ENCODE peak calls at places on chromosomes 3 and 15, in seven cellular contexts. T is PC-9, V is spleen, E is RWPE1, K is iPS DF 6.9, J is mesendoderm, Z is neural progenitor cell. M is an unnamed sample.

GRCh38 chr3:50395070-50395860 is 35.9 kb upstream of the TMEM115 start:
- DNase-seq in K (no peak), T (no peak), V (no peak), E (no peak), J (no peak), Z (no peak), M (no peak)

GRCh38 chr15:74540135-74540760 is 772 bp upstream of the ARID3B start:
- DNase-seq in E (no peak), T (no peak), J (peak; percentile 41), V (no peak), Z (peak; percentile 33), K (no peak), M (no peak)

GRCh38 chr3:104069114-104069513 is 1297.6 kb upstream of the ALCAM start:
- DNase-seq in E (peak; percentile 4), T (no peak), Z (no peak), K (no peak), J (peak; percentile 81), V (no peak), M (no peak)

GRCh38 chr3:134294302-134294925 is 43.8 kb upstream of the RYK start:
- DNase-seq in Z (no peak), K (no peak), J (no peak), E (no peak), V (no peak), T (no peak), M (no peak)

GRCh38 chr3:27746838-27747237 is 24.7 kb upstream of the EOMES start:
- DNase-seq in K (no peak), V (no peak), J (no peak), E (no peak), Z (no peak), T (no peak), M (no peak)

GRCh38 chr3:174863488-174863887 is 4.4 kb downstream of the NAALADL2 start:
- DNase-seq in T (peak; percentile 59), K (no peak), J (peak; percentile 15), Z (no peak), E (peak; percentile 30), V (no peak), M (peak; percentile 90)

GRCh38 chr3:184289426-184289938 is 9.6 kb upstream of the PSMD2 start:
- DNase-seq in K (peak; percentile 60), E (peak; percentile 68), Z (peak; percentile 77), J (peak; percentile 83), V (no peak), T (peak; percentile 75), M (no peak)

GRCh38 chr3:79167651-79168416 is 600.0 kb downstream of the ROBO1 start:
- DNase-seq in V (no peak), Z (no peak), E (peak; percentile 37), J (peak; percentile 71), T (no peak), K (no peak), M (peak; percentile 39)

GRCh38 chr15:44157679-44158078 is 37.4 kb downstream of the FRMD5 start:
- DNase-seq in E (peak; percentile 63), T (peak; percentile 4), J (no peak), K (no peak), Z (no peak), V (no peak), M (peak; percentile 31)

GRCh38 chr3:54322354-54322753 is 200.0 kb downstream of the CACNA2D3 start:
- DNase-seq in T (no peak), V (no peak), J (no peak), E (no peak), Z (no peak), K (no peak), M (no peak)

GRCh38 chr3:49805367-49805782 is 2.3 kb downstream of the INKA1 start:
- DNase-seq in J (no peak), V (peak; percentile 89), Z (no peak), T (no peak), K (no peak), E (no peak), M (no peak)

GRCh38 chr3:189324538-189325138 is 152.9 kb downstream of the TPRG1 start:
- DNase-seq in Z (no peak), V (peak; percentile 80), T (peak; percentile 92), K (no peak), J (no peak), E (peak; percentile 77), M (peak; percentile 98)

GRCh38 chr15:89533861-89534544 is 37.6 kb upstream of the RHCG start:
- DNase-seq in T (no peak), E (no peak), K (no peak), V (no peak), J (no peak), Z (no peak), M (no peak)

GRCh38 chr3:190038050-190038631 is 82.6 kb downstream of the P3H2 start:
- DNase-seq in E (peak; percentile 94), J (peak; percentile 95), T (peak; percentile 82), K (no peak), V (no peak), Z (peak; percentile 30), M (peak; percentile 81)

GRCh38 chr15:39202641-39203040 is 378.2 kb upstream of the THBS1 start:
- DNase-seq in V (no peak), T (no peak), J (no peak), K (no peak), Z (no peak), E (peak; percentile 62), M (peak; percentile 37)

GRCh38 chr15:70096215-70096974 is 1.3 kb downstream of the TLE3 start:
- DNase-seq in K (no peak), E (peak; percentile 66), J (peak; percentile 65), T (peak; percentile 44), V (peak; percentile 92), Z (no peak), M (no peak)

GRCh38 chr3:41853495-41853894 is 108.4 kb downstream of the ULK4 start:
- DNase-seq in J (peak; percentile 6), K (no peak), V (no peak), Z (no peak), E (no peak), T (no peak), M (no peak)

GRCh38 chr15:71489570-71489969 is 320.8 kb upstream of the NR2E3 start:
- DNase-seq in K (no peak), E (no peak), J (no peak), V (no peak), Z (no peak), T (no peak), M (no peak)
- H3K27ac ChIP-seq in K (no peak overlapping the region), E (no peak overlapping the region), J (no peak overlapping the region), V (no peak overlapping the region), Z (no peak overlapping the region), T (no peak overlapping the region), M (no peak overlapping the region)

DNA sequence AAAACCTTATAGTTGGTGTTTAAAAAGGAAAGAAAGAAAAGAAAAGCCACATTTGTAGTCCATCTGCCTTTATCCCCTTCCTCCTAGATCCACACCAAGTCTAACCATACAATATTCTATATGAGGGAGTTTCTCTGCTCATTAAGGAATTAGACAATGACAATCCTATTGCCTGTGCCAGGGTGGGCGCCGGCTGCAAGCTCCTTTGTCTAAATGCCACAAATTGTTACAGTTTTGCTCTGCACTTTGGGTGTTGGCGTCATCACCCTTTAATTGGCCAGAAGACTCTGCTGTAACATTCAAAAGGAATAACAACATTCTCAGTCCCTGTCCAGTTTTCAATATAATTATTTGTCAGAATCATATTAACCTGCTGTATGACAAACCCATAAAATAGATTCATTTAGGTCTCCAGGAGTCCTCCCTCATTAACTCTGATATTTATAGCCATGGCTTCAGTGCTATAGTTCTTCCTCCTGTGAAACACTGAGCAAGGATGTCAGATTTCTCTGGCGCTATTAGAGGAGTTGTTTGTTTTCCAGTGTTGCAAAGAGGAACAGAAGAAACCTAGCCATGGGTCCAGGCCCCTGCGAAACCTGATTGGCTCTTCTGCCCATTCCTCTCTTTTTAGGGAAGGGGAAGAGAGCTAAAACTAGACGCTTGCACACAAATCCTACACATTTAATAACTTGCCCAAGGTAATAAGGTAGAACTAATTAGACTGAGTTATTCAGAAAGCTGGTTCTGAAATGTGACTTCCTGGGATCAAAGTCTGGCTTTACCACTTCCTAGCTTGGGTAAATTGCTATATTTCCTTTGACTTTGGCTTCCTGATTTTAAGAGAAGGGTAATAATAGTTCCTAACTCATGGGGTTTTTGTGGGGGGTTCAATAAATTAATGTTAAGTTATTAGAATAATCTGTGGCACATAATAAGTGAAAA is 112.4 kb downstream of the CD47 start:
- DNase-seq in J (no peak), K (no peak), E (no peak), T (no peak), Z (no peak), V (no peak), M (no peak)
- H3K27ac ChIP-seq in J (no peak overlapping the region), K (no peak overlapping the region), E (no peak overlapping the region), T (no peak overlapping the region), Z (no peak overlapping the region), V (no peak overlapping the region), M (no peak overlapping the region)

GRCh38 chr15:100900895-100901169 is 18.3 kb upstream of the LRRK1 start:
- DNase-seq in J (no peak), Z (no peak), T (no peak), K (no peak), E (no peak), V (no peak), M (no peak)
- H3K27ac ChIP-seq in J (no peak overlapping the region), Z (no peak overlapping the region), T (no peak overlapping the region), K (no peak overlapping the region), E (peak overlapping the region; percentile 96), V (peak overlapping the region; percentile 86), M (peak overlapping the region; percentile 81)

DNA sequence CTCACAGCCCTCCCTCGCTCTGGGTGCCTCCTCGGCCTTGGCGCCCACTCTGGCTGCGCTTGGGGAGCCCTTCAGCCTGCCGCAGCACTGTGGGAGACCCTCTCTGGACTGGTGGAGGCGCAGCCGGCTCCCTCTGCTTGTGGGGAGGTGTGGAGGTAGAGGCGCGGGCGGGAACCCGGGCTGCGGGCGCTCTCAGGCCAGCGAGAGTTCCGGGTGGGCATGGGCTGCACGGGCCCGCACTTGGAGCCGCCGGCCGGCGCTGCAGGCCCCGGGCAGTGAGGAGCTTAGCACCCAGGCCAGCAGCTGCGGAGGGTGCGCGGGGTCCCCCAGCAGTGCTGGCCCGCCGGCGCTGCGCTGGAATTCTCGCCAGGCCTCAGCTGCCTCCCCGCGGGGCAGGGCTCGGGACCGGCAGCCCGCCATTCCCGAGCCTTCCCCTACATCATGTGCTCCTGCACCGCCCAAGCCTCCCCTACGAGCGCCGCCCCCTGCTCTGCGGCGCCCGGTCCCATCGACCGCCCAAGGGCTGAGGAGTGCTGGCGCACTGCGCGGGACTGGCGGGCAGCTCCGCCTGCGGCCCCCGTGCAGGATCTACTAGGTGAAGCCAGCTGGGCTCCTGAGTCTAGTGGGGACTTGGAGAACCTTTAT is 46.0 kb upstream of the GSK3B start:
- DNase-seq in E (no peak), K (no peak), J (no peak), V (no peak), T (no peak), Z (no peak), M (no peak)
- H3K27ac ChIP-seq in E (peak overlapping the region; percentile 26), K (no peak overlapping the region), J (no peak overlapping the region), V (no peak overlapping the region), T (no peak overlapping the region), Z (no peak overlapping the region), M (no peak overlapping the region)

M was measured in epithelial cell of prostate.